ENCODE peak calls at places on chromosomes 6 and 20, in four cellular contexts. X is smooth muscle cell of the brain vasculature; U is effector memory CD4-positive, alpha-beta T cell; Q is adipocyte. F is an unnamed sample.

GRCh38 chr6:15384901-15385300 is 139.0 kb downstream of the JARID2 start:
- DNase-seq in U (no peak), Q (no peak), X (no peak), F (no peak)

GRCh38 chr6:138986578-138986977 is 1.5 kb downstream of the REPS1 start:
- DNase-seq in U (no peak), Q (peak; percentile 38), X (no peak), F (no peak)

GRCh38 chr6:165974817-165975216 is 192.8 kb downstream of the TBXT start:
- DNase-seq in X (no peak), Q (no peak), U (no peak), F (no peak)

GRCh38 chr6:5361371-5361770 is 100.1 kb downstream of the FARS2 start:
- DNase-seq in X (no peak), U (no peak), Q (peak; percentile 7), F (no peak)

GRCh38 chr6:11609324-11610071 is 71.9 kb downstream of the TMEM170B start:
- DNase-seq in Q (peak; percentile 86), X (peak; percentile 76), U (no peak), F (no peak)

GRCh38 chr20:13419445-13419844 is 198.4 kb downstream of the ISM1 start:
- DNase-seq in X (no peak), U (no peak), Q (no peak), F (no peak)

GRCh38 chr20:36084897-36085617 is 69.5 kb upstream of the EPB41L1 start:
- DNase-seq in U (no peak), X (no peak), Q (no peak), F (no peak)

GRCh38 chr20:46523696-46524328 is 10.5 kb upstream of the ZNF334 start:
- DNase-seq in Q (peak; percentile 15), X (no peak), U (no peak), F (no peak)

GRCh38 chr6:109440325-109441068 is at the start of the genes PPIL6 and SMPD2:
- DNase-seq in Q (peak; percentile 96), U (peak; percentile 70), X (peak; percentile 86), F (peak; percentile 49)

GRCh38 chr6:5084192-5084786 is 852 bp upstream of the PPP1R3G start:
- DNase-seq in X (no peak), Q (no peak), U (no peak), F (no peak)

GRCh38 chr20:19327401-19327800 is 115.0 kb downstream of the SLC24A3 start:
- DNase-seq in Q (no peak), U (no peak), X (no peak), F (no peak)

GRCh38 chr6:157432231-157432630 is 51.2 kb downstream of the ZDHHC14 start:
- DNase-seq in Q (no peak), X (no peak), U (no peak), F (no peak)

GRCh38 chr6:43459535-43459934 is 4.2 kb upstream of the DLK2 start:
- DNase-seq in X (no peak), Q (no peak), U (no peak), F (no peak)

GRCh38 chr20:33688938-33689424 is 2.8 kb upstream of the E2F1 start:
- DNase-seq in U (no peak), X (no peak), Q (no peak), F (no peak)

F was measured in NK-92 treated with Interleukin-12 subunit alpha and Interleukin-12 subunit beta, amount 100 ng/mL, for 24 hours.